ENCODE peak calls at places on chromosome 13, in nine cellular contexts. M is iPS DF 6.9, O is spleen, A is A549, I is fibroblast of lung, V is stomach, S is pancreas, T is A673, G is mucosa of descending colon. K is an unnamed sample. For H3K4me1, the result is how much of the 10 kb centered on the place peaks cover.

GRCh38 chr13:93146584-93147292 is 79.9 kb upstream of the GPC6 start:
- DNase-seq in I (peak), A (no peak), S (no peak), G (no peak), O (no peak), M (no peak), T (no peak), V (no peak), K (no peak)

GRCh38 chr13:107301724-107302374 is 733.9 kb upstream of the ARGLU1 start:
- DNase-seq in V (no peak), T (peak), I (peak), A (no peak), O (no peak), S (no peak), M (peak), G (no peak), K (no peak)

GRCh38 chr13:112746044-112746443 is 56.2 kb downstream of the ATP11A start:
- DNase-seq in V (no peak), G (no peak), A (no peak), M (no peak), O (peak), S (no peak), T (no peak), I (no peak), K (no peak)

GRCh38 chr13:71935166-71935840 is 68.3 kb upstream of the DACH1 start:
- DNase-seq in G (no peak), M (no peak), S (no peak), A (no peak), V (no peak), O (no peak), I (no peak), T (no peak), K (no peak)

GRCh38 chr13:99955107-99955746 is 16.3 kb downstream of the ZIC5 start:
- DNase-seq in V (no peak), T (no peak), G (no peak), O (no peak), I (no peak), A (no peak), M (no peak), S (no peak), K (no peak)

GRCh38 chr13:90233933-90234672 is 1113.4 kb upstream of the MIR17HG start:
- DNase-seq in T (no peak), A (no peak), S (no peak), M (no peak), I (no peak), O (no peak), V (no peak), G (no peak), K (no peak)

GRCh38 chr13:23384111-23384510 is 49.4 kb downstream of the SACS start:
- DNase-seq in G (no peak), T (no peak), V (no peak), S (no peak), O (no peak), A (peak), M (no peak), I (no peak), K (no peak)

GRCh38 chr13:23865898-23866297 is 23.3 kb downstream of the MIPEP start:
- DNase-seq in O (no peak), I (no peak), T (no peak), G (no peak), A (no peak), V (no peak), S (no peak), M (no peak), K (no peak)

GRCh38 chr13:45063261-45063870 is 56.9 kb upstream of the GTF2F2 start:
- DNase-seq in M (no peak), I (peak), V (no peak), G (no peak), A (no peak), T (peak), O (no peak), S (no peak), K (no peak)

GRCh38 chr13:28671393-28671792 is 12.5 kb downstream of the POMP start:
- DNase-seq in M (no peak), V (no peak), G (no peak), A (no peak), S (no peak), T (no peak), O (no peak), I (no peak), K (no peak)

GRCh38 chr13:98133949-98134348 is 8.9 kb upstream of the FARP1 start:
- DNase-seq in T (no peak), M (no peak), S (no peak), I (no peak), A (peak), G (no peak), O (no peak), V (no peak), K (no peak)

GRCh38 chr13:83753912-83754624 is 128.2 kb downstream of the SLITRK1 start:
- DNase-seq in I (peak), V (no peak), M (no peak), G (no peak), A (no peak), S (no peak), O (no peak), T (no peak), K (no peak)

DNA sequence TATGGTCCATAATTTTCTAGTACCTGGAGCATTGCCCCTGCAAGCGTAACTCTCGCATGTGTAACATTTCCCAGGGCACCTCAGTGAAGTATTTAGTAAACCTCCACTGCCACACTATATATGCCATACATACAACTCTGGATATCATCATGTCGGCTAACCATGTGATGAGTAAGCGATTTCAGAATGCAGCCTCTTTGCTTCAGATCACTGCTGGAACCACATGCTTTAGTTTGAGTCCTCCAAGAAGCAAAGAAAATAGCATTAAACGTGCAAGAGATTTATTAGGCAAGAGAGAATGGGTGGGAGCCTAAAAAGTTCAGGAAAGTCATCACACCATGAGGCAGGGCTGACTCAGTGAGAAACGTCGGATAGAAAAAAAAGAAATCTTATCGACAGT is 635.6 kb upstream of the SLITRK5 start:
- DNase-seq in G (no peak), M (no peak), T (no peak), I (no peak), A (no peak), V (no peak), O (no peak), S (no peak), K (no peak)
- H3K4me1 ChIP-seq in G (under half), M (under half), T (under half), I (under half), A (under half), V (under half), O (under half), S (under half), K (under half)

GRCh38 chr13:95676775-95677563 is at the start of gene DNAJC3:
- DNase-seq in V (peak), M (peak), S (peak), I (peak), O (peak), T (peak), A (peak), G (peak), K (peak)

GRCh38 chr13:95679722-95680121 is 2.8 kb downstream of the DNAJC3 start:
- DNase-seq in V (no peak), S (no peak), A (no peak), O (no peak), I (no peak), G (no peak), T (no peak), M (no peak), K (no peak)

GRCh38 chr13:95677564-95678386 is 836 bp downstream of the DNAJC3 start:
- DNase-seq in A (peak), T (peak), O (no peak), M (no peak), S (no peak), V (no peak), I (peak), G (no peak), K (no peak)

GRCh38 chr13:95676100-95676774 is 702 bp upstream of the DNAJC3 start:
- DNase-seq in M (peak), O (peak), A (peak), T (peak), V (peak), S (peak), I (peak), G (no peak), K (no peak)

GRCh38 chr13:95678967-95679366 is 2.0 kb downstream of the DNAJC3 start:
- DNase-seq in O (no peak), S (no peak), I (no peak), A (no peak), M (no peak), V (no peak), G (no peak), T (no peak), K (no peak)
- H3K4me3 ChIP-seq in O (no peak), S (peak), I (peak), A (no peak), M (no peak), V (peak), G (no peak), T (no peak), K (no peak)

DNA sequence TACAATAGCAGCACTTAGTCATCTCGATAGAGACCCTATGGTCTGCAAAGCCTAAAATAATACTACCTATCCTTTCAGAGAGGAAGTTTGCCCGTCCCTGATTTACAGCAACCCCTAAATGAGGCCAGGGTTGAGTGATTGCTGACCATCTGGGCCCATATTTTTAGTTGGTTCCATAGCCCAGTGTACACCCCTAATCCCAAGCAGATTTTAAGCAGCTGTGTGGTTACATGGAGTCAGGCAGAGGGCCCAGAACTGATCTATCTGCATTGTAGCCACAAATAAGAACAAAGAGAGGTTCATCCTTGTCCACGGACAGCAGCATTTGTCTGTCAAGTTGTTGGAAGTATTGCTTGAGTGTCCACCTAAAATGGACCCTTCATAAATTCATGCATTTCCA is 148.2 kb downstream of the DCT start:
- DNase-seq in M (no peak), S (no peak), V (no peak), A (no peak), I (no peak), G (no peak), T (no peak), O (no peak), K (no peak)
- H3K4me1 ChIP-seq in M (under half), S (under half), V (under half), A (under half), I (under half), G (under half), T (under half), O (under half), K (under half)

GRCh38 chr13:41751734-41752445 is 209.0 kb downstream of the VWA8 start:
- DNase-seq in I (no peak), V (no peak), S (no peak), A (peak), T (no peak), M (no peak), G (no peak), O (no peak), K (no peak)
- H3K4me3 ChIP-seq in I (no peak), V (no peak), S (no peak), A (no peak), T (no peak), M (no peak), G (no peak), O (no peak), K (no peak)

GRCh38 chr13:110329798-110330461 is 22.8 kb downstream of the COL4A2 start:
- DNase-seq in I (peak), T (no peak), M (no peak), S (no peak), V (no peak), G (no peak), O (no peak), A (no peak), K (no peak)

GRCh38 chr13:110329258-110329657 is 22.2 kb downstream of the COL4A2 start:
- DNase-seq in T (no peak), V (no peak), M (no peak), G (no peak), A (no peak), S (no peak), I (no peak), O (no peak), K (no peak)

GRCh38 chr13:110327036-110327790 is 20.1 kb downstream of the COL4A2 start:
- DNase-seq in V (no peak), A (no peak), G (no peak), O (no peak), S (peak), T (peak), M (no peak), I (no peak), K (no peak)

GRCh38 chr13:110330491-110331001 is 23.5 kb downstream of the COL4A2 start:
- DNase-seq in A (no peak), T (no peak), G (no peak), O (no peak), S (no peak), M (no peak), I (peak), V (no peak), K (no peak)

GRCh38 chr13:110328509-110328908 is 21.4 kb downstream of the COL4A2 start:
- DNase-seq in S (no peak), T (no peak), G (no peak), M (no peak), A (no peak), V (no peak), O (no peak), I (no peak), K (no peak)
- H3K4me1 ChIP-seq in S (under half), T (half or more), G (under half), M (under half), A (under half), V (half or more), O (under half), I (under half), K (under half)

K was measured in CD8-positive, alpha-beta T cell.